ENCODE peak calls at places on chromosomes 13 and 19, in nine cellular contexts. B, T, Y, K, A, M, X, G and H are unnamed samples.

GRCh38 chr19:5112175-5112574 is 143.3 kb downstream of the KDM4B start:
- DNase-seq in A (no peak), K (no peak), B (no peak), G (no peak), M (no peak), X (no peak), Y (no peak), T (no peak), H (no peak)

GRCh38 chr19:14580623-14581237 is 2.2 kb upstream of the CLEC17A start:
- DNase-seq in Y (no peak), T (peak; percentile 53), K (no peak), X (no peak), G (no peak), A (no peak), M (no peak), B (no peak), H (peak; percentile 16)

GRCh38 chr13:24022568-24022967 is 125.3 kb upstream of the C1QTNF9B start:
- DNase-seq in G (no peak), T (no peak), X (no peak), Y (no peak), A (no peak), K (no peak), B (no peak), M (no peak), H (no peak)

GRCh38 chr13:35784286-35784951 is 307.9 kb upstream of the MAB21L1 start:
- DNase-seq in M (peak; percentile 59), A (no peak), X (no peak), K (no peak), B (no peak), Y (no peak), T (no peak), G (no peak), H (no peak)

GRCh38 chr13:27375686-27376326 is 48.6 kb upstream of the GTF3A start:
- DNase-seq in Y (peak; percentile 69), T (peak; percentile 57), X (peak; percentile 13), G (no peak), A (peak; percentile 31), B (no peak), K (peak; percentile 11), M (peak; percentile 76), H (peak; percentile 73)

GRCh38 chr19:41708481-41708880 is at the start of gene CEACAM5:
- DNase-seq in M (no peak), K (no peak), A (no peak), Y (no peak), X (no peak), T (no peak), G (no peak), B (no peak), H (no peak)

GRCh38 chr13:98959299-98959698 is 18.6 kb downstream of the DOCK9 start:
- DNase-seq in B (no peak), M (no peak), X (no peak), G (no peak), Y (no peak), T (no peak), A (no peak), K (no peak), H (no peak)

GRCh38 chr19:18543814-18544475 is 572 bp upstream of the FKBP8 start:
- DNase-seq in T (peak; percentile 55), B (peak; percentile 69), M (peak; percentile 64), K (peak; percentile 73), X (peak; percentile 4), G (no peak), A (peak; percentile 78), Y (peak; percentile 74), H (peak; percentile 82)

GRCh38 chr13:19681517-19681916 is 48.1 kb downstream of the MPHOSPH8 start:
- DNase-seq in B (no peak), Y (no peak), M (no peak), T (no peak), K (no peak), G (no peak), X (no peak), A (no peak), H (no peak)

GRCh38 chr19:4362871-4363545 is 19.6 kb downstream of the MPND start:
- DNase-seq in T (no peak), B (no peak), Y (no peak), M (peak; percentile 16), G (no peak), A (no peak), X (no peak), K (no peak), H (peak; percentile 44)

GRCh38 chr19:41617941-41618730 is 8.7 kb downstream of the CEACAM4 start:
- DNase-seq in Y (peak; percentile 42), M (no peak), B (no peak), G (no peak), K (no peak), T (no peak), X (no peak), A (no peak), H (no peak)

GRCh38 chr19:38735257-38735686 is 9.0 kb downstream of the CAPN12 start:
- DNase-seq in G (peak; percentile 82), K (peak; percentile 57), Y (peak; percentile 70), X (peak; percentile 86), M (no peak), A (no peak), T (no peak), B (no peak), H (no peak)

GRCh38 chr19:17337675-17338439 is 504 bp downstream of the GTPBP3 start:
- DNase-seq in K (no peak), B (no peak), T (peak; percentile 38), X (no peak), Y (no peak), A (no peak), G (no peak), M (no peak), H (peak; percentile 61)